ENCODE peak calls at places on chromosomes 4 and X, in eight cellular contexts. Y, R, D, O, C, J, W and V are unnamed samples.
A peak's percentile ranks its signal among the peaks of the same experiment; 100 is the strongest.

GRCh38 chrX:758917-759316 is 128.3 kb downstream of the SHOX start:
- DNase-seq in D (no peak), J (no peak), Y (no peak), O (no peak), R (no peak), W (no peak), C (no peak), V (no peak)

GRCh38 chrX:118254611-118255010 is 91.3 kb upstream of the WDR44 start:
- DNase-seq in C (peak; percentile 29), O (peak; percentile 7), R (peak; percentile 4), W (no peak), J (no peak), Y (peak; percentile 33), D (peak; percentile 11), V (peak; percentile 52)

GRCh38 chrX:66675541-66675940 is 36.7 kb upstream of the EDA2R start:
- DNase-seq in J (no peak), O (no peak), D (no peak), R (no peak), C (peak; percentile 0), W (no peak), Y (no peak), V (no peak)

GRCh38 chr4:156673483-156673882 is 298.1 kb downstream of the PDGFC start:
- DNase-seq in W (no peak), R (no peak), D (peak; percentile 48), J (no peak), O (no peak), C (peak; percentile 64), Y (no peak), V (no peak)

GRCh38 chr4:20284990-20285389 is 33.3 kb downstream of the SLIT2 start:
- DNase-seq in J (no peak), Y (no peak), R (no peak), D (peak; percentile 41), W (no peak), O (no peak), C (peak; percentile 73), V (no peak)

GRCh38 chr4:87669373-87669772 is 19.3 kb downstream of the DMP1 start:
- DNase-seq in Y (no peak), C (no peak), D (no peak), J (no peak), R (no peak), W (no peak), O (no peak), V (no peak)

GRCh38 chrX:123993904-123994635 is 32.6 kb downstream of the STAG2 start:
- DNase-seq in O (no peak), R (no peak), Y (no peak), W (no peak), J (no peak), D (no peak), C (no peak), V (no peak)

GRCh38 chrX:3939967-3940610 is 226.6 kb upstream of the PRKX start:
- DNase-seq in R (peak; percentile 30), D (peak; percentile 1), Y (no peak), W (peak; percentile 4), J (no peak), O (no peak), C (peak; percentile 3), V (peak; percentile 13)

GRCh38 chr4:123709336-123709735 is 312.7 kb downstream of the SPRY1 start:
- DNase-seq in R (no peak), W (no peak), Y (no peak), J (no peak), O (no peak), D (no peak), C (no peak), V (no peak)

GRCh38 chr4:150224896-150225591 is 146.8 kb downstream of the DCLK2 start:
- DNase-seq in D (peak; percentile 98), R (no peak), W (no peak), Y (no peak), J (no peak), C (peak; percentile 96), O (no peak), V (no peak)

GRCh38 chr4:1035510-1035909 is 24.1 kb downstream of the FGFRL1 start:
- DNase-seq in C (no peak), O (no peak), D (no peak), J (peak; percentile 80), Y (no peak), W (no peak), R (no peak), V (peak; percentile 93)

GRCh38 chrX:39418936-39419659 is 617.8 kb downstream of the MID1IP1 start:
- DNase-seq in R (no peak), O (no peak), Y (no peak), C (no peak), J (no peak), W (no peak), D (no peak), V (peak; percentile 3)

GRCh38 chrX:9440116-9440844 is 24.6 kb upstream of the TBL1X start:
- DNase-seq in R (no peak), Y (no peak), C (no peak), D (no peak), O (no peak), J (no peak), W (no peak), V (no peak)

GRCh38 chr4:166140951-166141350 is 267.9 kb downstream of the TLL1 start:
- DNase-seq in O (no peak), J (no peak), C (no peak), D (no peak), Y (no peak), R (no peak), W (no peak), V (no peak)

GRCh38 chr4:87973283-87974169 is 2.0 kb upstream of the SPP1 start:
- DNase-seq in W (no peak), J (peak; percentile 11), R (no peak), D (peak; percentile 94), C (peak; percentile 94), Y (peak; percentile 69), O (peak; percentile 20), V (peak; percentile 73)

GRCh38 chr4:46329118-46329976 is 60.6 kb downstream of the GABRA2 start:
- DNase-seq in W (no peak), J (no peak), D (no peak), O (no peak), C (no peak), Y (peak; percentile 16), R (peak; percentile 9), V (peak; percentile 63)

GRCh38 chr4:186633844-186634243 is 78.5 kb upstream of the MTNR1A start:
- DNase-seq in J (no peak), C (no peak), W (no peak), O (no peak), Y (no peak), D (no peak), R (no peak), V (no peak)

GRCh38 chr4:153539058-153539826 is 73.1 kb downstream of the TMEM131L start:
- DNase-seq in O (no peak), Y (no peak), R (no peak), D (no peak), W (no peak), J (no peak), C (no peak), V (no peak)

GRCh38 chrX:68978211-68978780 is 149.5 kb downstream of the EFNB1 start:
- DNase-seq in Y (no peak), C (peak; percentile 10), J (no peak), W (no peak), O (no peak), D (no peak), R (peak; percentile 10), V (no peak)

GRCh38 chr4:95956094-95956493 is 116.2 kb downstream of the PDHA2 start:
- DNase-seq in W (no peak), R (no peak), C (no peak), O (no peak), Y (no peak), J (no peak), D (no peak), V (no peak)

GRCh38 chr4:55008166-55009056 is 117.0 kb downstream of the KDR start:
- DNase-seq in J (no peak), C (no peak), O (no peak), R (no peak), Y (no peak), W (no peak), D (no peak), V (peak; percentile 6)

GRCh38 chrX:117752745-117753144 is 363.9 kb downstream of the KLHL13 start:
- DNase-seq in R (no peak), Y (no peak), C (no peak), D (no peak), O (no peak), J (no peak), W (no peak), V (no peak)

GRCh38 chr4:73701116-73701515 is 39.3 kb upstream of the CXCL8 start:
- DNase-seq in D (no peak), W (no peak), Y (no peak), J (no peak), R (no peak), O (no peak), C (peak; percentile 52), V (no peak)

GRCh38 chrX:69069086-69069445 is 96.2 kb downstream of the PJA1 start:
- DNase-seq in R (no peak), J (no peak), Y (no peak), O (no peak), D (no peak), C (no peak), W (no peak), V (no peak)

GRCh38 chrX:2696698-2697215 is 5.7 kb downstream of the CD99 start:
- DNase-seq in O (no peak), Y (no peak), C (peak; percentile 92), D (peak; percentile 93), W (peak; percentile 77), R (no peak), J (no peak), V (no peak)

GRCh38 chr4:98027827-98028226 is 115.4 kb downstream of the STPG2 start:
- DNase-seq in Y (no peak), D (no peak), O (no peak), R (no peak), W (no peak), C (peak; percentile 2), J (no peak), V (no peak)

GRCh38 chr4:125750827-125751466 is 436.2 kb downstream of the FAT4 start:
- DNase-seq in D (peak; percentile 29), J (no peak), Y (no peak), W (no peak), C (peak; percentile 66), O (no peak), R (peak; percentile 32), V (peak; percentile 38)

GRCh38 chr4:41334182-41334581 is 77.5 kb downstream of the UCHL1 start:
- DNase-seq in C (no peak), R (no peak), Y (no peak), J (no peak), W (no peak), O (no peak), D (no peak), V (no peak)

GRCh38 chrX:9997524-9997923 is 30.4 kb downstream of the CLDN34 start:
- DNase-seq in C (no peak), R (no peak), D (no peak), J (no peak), W (no peak), Y (no peak), O (peak; percentile 67), V (no peak)

GRCh38 chrX:119240356-119240755 is 4.3 kb downstream of the PGRMC1 start:
- DNase-seq in O (no peak), J (no peak), R (no peak), D (peak; percentile 84), W (no peak), Y (no peak), C (peak; percentile 77), V (no peak)

GRCh38 chr4:137378393-137379290 is 153.7 kb downstream of the PCDH18 start:
- DNase-seq in D (no peak), Y (no peak), O (no peak), C (no peak), W (no peak), J (no peak), R (no peak), V (no peak)